ENCODE peak calls at places on chromosomes 2 and 18, in four cellular contexts. Y is lower lobe of right lung, L is PC-3, I is colonic mucosa. E is an unnamed sample.
A peak's percentile ranks its signal among the peaks of the same experiment; 100 is the strongest.

GRCh38 chr2:234682492-234683228 is 185.8 kb upstream of the ARL4C start:
- DNase-seq in Y (no peak), L (no peak), I (no peak), E (peak; percentile 93)

GRCh38 chr2:216081012-216081411 is 597 bp downstream of the PECR start:
- DNase-seq in Y (no peak), L (peak; percentile 5), I (no peak), E (no peak)

GRCh38 chr2:140122001-140122400 is 1341.8 kb upstream of the NXPH2 start:
- DNase-seq in Y (no peak), L (peak; percentile 76), I (no peak), E (no peak)

GRCh38 chr2:242085941-242086621 is 216.6 kb downstream of the RTP5 start:
- DNase-seq in Y (peak; percentile 72), L (peak; percentile 2), I (no peak), E (no peak)

GRCh38 chr2:18244840-18245239 is 315.6 kb downstream of the RDH14 start:
- DNase-seq in Y (no peak), L (no peak), I (no peak), E (no peak)

GRCh38 chr2:30412392-30413321 is 34.4 kb upstream of the LCLAT1 start:
- DNase-seq in Y (no peak), L (no peak), I (peak; percentile 46), E (no peak)

GRCh38 chr2:215917953-215918620 is 95.3 kb downstream of the MREG start:
- DNase-seq in Y (no peak), L (peak; percentile 87), I (no peak), E (peak; percentile 44)

GRCh38 chr2:236176417-236176816 is 8.2 kb upstream of the GBX2 start:
- DNase-seq in Y (no peak), L (peak; percentile 50), I (no peak), E (no peak)

GRCh38 chr2:201203916-201204654 is 21.1 kb downstream of the CASP10 start:
- DNase-seq in Y (no peak), L (no peak), I (no peak), E (no peak)

GRCh38 chr2:101842471-101842870 is 145.0 kb downstream of the MAP4K4 start:
- DNase-seq in Y (no peak), L (no peak), I (no peak), E (no peak)

GRCh38 chr2:72954376-72955187 is 37.3 kb downstream of the EMX1 start:
- DNase-seq in Y (no peak), L (no peak), I (no peak), E (no peak)

GRCh38 chr2:235005603-235006259 is 53.9 kb downstream of the SH3BP4 start:
- DNase-seq in Y (no peak), L (no peak), I (peak; percentile 68), E (no peak)

GRCh38 chr2:190179754-190180312 is 117.3 kb upstream of the MSTN start:
- DNase-seq in Y (no peak), L (no peak), I (no peak), E (no peak)
- H3K27ac ChIP-seq in Y (peak overlapping the region; percentile 66), L (no peak overlapping the region), I (peak overlapping the region; percentile 86), E (no peak overlapping the region)

DNA sequence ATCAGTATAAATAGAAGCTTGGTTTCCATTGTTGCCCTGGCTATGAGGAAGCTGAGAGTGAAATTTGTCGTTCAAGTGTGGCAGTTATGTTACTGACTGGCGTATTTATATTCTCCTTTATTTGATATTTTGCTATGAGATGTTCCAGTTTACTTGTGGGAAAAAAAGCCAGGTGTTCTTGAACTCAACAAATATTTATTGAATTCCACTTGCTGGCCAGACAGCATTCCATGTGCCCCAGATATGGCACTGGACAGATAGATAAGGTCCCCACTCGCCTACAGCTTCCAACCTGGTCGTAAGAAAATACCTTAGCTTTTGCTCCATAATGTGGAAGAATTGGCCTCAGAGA is 44.7 kb downstream of the NEDD4L start:
- DNase-seq in Y (no peak), L (peak; percentile 42), I (no peak), E (no peak)
- H3K27ac ChIP-seq in Y (peak overlapping the region; percentile 66), L (peak overlapping the region; percentile 93), I (peak overlapping the region; percentile 70), E (no peak overlapping the region)

GRCh38 chr2:23618265-23618664 is 233.3 kb downstream of the KLHL29 start:
- DNase-seq in Y (peak; percentile 32), L (no peak), I (no peak), E (no peak)

GRCh38 chr2:23617167-23617787 is 232.3 kb downstream of the KLHL29 start:
- DNase-seq in Y (peak; percentile 68), L (no peak), I (no peak), E (no peak)

GRCh38 chr2:23615216-23616020 is 230.4 kb downstream of the KLHL29 start:
- DNase-seq in Y (peak; percentile 26), L (no peak), I (no peak), E (no peak)

GRCh38 chr2:23617817-23618216 is 232.8 kb downstream of the KLHL29 start:
- DNase-seq in Y (no peak), L (no peak), I (no peak), E (no peak)

DNA sequence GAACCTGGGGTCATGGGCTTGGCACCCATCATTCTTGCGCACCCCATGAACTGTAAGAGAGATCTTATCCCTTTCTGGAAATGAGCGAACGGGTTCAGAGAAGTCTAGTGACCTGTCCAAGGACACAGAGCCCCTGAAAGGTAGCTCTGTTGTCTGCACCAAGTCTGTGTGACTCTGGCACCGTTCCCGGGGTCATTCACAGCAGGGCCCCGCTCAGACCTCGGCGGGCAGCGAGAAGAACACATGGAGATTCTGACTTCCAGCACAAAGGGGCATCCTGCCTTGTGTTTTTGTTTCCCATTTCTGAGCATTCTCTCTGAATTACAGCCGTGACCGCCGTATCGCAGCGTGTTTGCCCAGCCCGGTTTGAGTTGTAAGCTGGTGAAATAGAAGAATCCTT is 231.7 kb downstream of the KLHL29 start:
- DNase-seq in Y (peak; percentile 45), L (no peak), I (no peak), E (no peak)
- H3K27ac ChIP-seq in Y (peak overlapping the region; percentile 74), L (no peak overlapping the region), I (no peak overlapping the region), E (no peak overlapping the region)

DNA sequence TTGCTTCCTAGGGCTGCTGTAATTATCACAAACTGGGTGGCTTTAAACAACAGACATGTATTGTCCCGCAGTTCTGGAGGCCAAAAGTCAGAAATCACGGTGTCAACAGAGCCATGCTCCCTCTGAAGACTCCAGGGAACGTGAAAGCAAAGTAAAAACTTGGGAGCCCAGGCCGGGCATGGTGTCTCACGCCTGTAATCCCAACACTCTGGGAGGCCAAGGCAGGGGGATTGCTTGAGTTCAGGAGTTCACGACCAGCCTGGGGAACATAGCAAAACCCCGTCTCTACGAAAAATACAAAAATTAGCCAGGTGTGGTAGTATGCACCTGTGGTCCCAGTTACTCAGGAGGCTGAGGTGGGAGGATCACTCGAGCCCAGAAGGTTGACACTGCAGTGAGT is 63.5 kb downstream of the MCFD2 start:
- DNase-seq in Y (no peak), L (no peak), I (no peak), E (no peak)
- H3K27ac ChIP-seq in Y (no peak overlapping the region), L (no peak overlapping the region), I (no peak overlapping the region), E (no peak overlapping the region)

GRCh38 chr2:38504169-38504568 is 98.6 kb downstream of the HNRNPLL start:
- DNase-seq in Y (no peak), L (no peak), I (no peak), E (no peak)
- H3K27ac ChIP-seq in Y (no peak overlapping the region), L (no peak overlapping the region), I (no peak overlapping the region), E (no peak overlapping the region)

GRCh38 chr18:7059276-7059675 is 58.3 kb downstream of the LAMA1 start:
- DNase-seq in Y (no peak), L (no peak), I (no peak), E (no peak)
- H3K27ac ChIP-seq in Y (no peak overlapping the region), L (no peak overlapping the region), I (no peak overlapping the region), E (no peak overlapping the region)

DNA sequence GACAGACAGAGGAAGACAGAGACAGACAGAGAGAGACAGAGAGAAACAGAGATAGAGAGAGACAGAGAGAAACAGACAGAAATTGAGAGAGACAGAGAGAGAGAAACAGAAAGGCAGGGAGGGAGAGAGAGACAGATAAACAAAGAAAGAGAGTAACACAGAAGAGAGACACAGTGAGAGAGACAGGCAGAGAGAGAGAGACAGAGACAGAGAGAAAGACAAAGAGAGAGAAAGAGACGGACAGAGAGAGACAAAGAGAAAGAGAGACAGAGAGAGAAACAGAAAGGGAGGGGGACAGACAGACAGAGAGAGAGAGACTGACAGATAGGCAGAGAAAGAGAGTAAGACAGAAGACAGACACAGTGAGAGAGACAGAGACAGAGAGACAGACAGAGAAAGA is 108.5 kb upstream of the ANKRD30BL start:
- DNase-seq in Y (no peak), L (no peak), I (no peak), E (no peak)
- H3K27ac ChIP-seq in Y (no peak overlapping the region), L (no peak overlapping the region), I (no peak overlapping the region), E (no peak overlapping the region)

DNA sequence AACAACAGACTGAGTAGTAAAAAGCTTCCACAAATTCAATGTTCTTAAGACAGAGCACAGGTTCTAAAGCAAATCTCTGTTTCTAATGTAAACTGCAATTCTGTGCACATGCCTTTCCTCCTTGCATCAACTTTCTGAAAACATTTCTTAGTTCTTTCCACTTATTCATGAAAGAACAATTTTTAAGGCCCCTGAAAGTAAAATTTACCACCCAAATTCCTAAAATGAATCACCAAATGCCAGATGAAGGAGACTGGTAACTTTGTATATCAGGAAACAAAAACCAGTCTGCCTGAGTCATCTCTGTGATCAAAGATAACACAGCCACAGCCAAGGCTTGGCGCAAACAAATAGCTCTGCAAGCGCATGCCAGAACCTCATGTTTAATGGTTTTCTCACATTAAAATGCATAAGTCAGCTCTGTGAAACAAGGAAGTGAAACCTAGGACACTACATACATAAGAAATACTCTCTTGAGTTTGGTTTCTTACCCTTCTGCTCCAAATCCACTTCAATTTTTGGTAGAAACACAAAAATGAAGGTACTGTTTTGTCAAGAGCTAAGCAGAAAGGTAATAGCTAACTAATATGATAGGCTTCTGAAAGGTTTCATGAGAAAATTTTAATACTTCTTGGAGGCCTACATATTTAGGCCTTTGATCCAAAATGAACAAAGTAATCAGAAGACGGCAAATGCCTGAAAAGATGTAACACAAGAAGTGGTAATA is 169.4 kb downstream of the THADA start:
- DNase-seq in Y (peak; percentile 57), L (peak; percentile 98), I (peak; percentile 80), E (peak; percentile 95)
- H3K27ac ChIP-seq in Y (peak overlapping the region; percentile 39), L (peak overlapping the region; percentile 93), I (peak overlapping the region; percentile 88), E (peak overlapping the region; percentile 98)

GRCh38 chr18:10052871-10053270 is 139.1 kb downstream of the VAPA start:
- DNase-seq in Y (no peak), L (no peak), I (no peak), E (no peak)

GRCh38 chr18:10047237-10047636 is 133.4 kb downstream of the VAPA start:
- DNase-seq in Y (no peak), L (peak; percentile 19), I (no peak), E (no peak)

GRCh38 chr18:10050956-10051355 is 137.1 kb downstream of the VAPA start:
- DNase-seq in Y (no peak), L (no peak), I (no peak), E (no peak)

GRCh38 chr18:10051877-10052631 is 138.2 kb downstream of the VAPA start:
- DNase-seq in Y (no peak), L (no peak), I (peak; percentile 45), E (no peak)

DNA sequence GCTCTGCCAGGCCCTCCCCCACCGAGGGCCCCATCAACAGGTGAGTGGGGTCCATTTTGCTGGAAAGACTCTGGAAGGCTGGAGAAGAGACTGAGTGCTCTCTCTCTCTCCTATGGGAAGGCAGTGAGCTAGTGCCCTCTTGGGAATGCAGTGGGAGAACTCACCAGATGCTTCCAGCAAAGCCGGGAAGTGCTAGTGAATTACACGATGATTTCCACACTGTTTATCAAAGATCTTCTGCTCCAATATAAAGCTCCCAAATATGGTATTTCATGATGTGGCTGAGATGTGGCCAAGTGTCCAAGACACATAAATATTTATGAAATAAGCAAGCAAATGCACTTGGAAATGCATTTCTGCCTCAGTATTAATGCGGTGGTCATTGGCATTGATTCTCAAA is 135.9 kb downstream of the VAPA start:
- DNase-seq in Y (no peak), L (no peak), I (peak; percentile 36), E (no peak)
- H3K27ac ChIP-seq in Y (no peak overlapping the region), L (no peak overlapping the region), I (peak overlapping the region; percentile 29), E (no peak overlapping the region)

E was measured in foreskin keratinocyte.